ENCODE peak calls at places on chromosomes 16 and 17, in ten cellular contexts. F is psoas muscle; U is CD4-positive, alpha-beta T cell; I is stomach; X is kidney; P is iPS-NIHi11; R is left ventricle myocardium inferior; T is astrocyte of the spinal cord; W is AG09309; Q is M059J. V is an unnamed sample.
A peak's percentile ranks its signal among the peaks of the same experiment; 100 is the strongest.

GRCh38 chr17:45895969-45896793 is 1.8 kb downstream of the MAPT start:
- DNase-seq in F (peak; percentile 60), U (no peak), I (no peak), X (no peak), P (no peak), R (no peak), T (peak; percentile 19), W (no peak), Q (no peak), V (no peak)

GRCh38 chr17:41739661-41740352 is 5.4 kb upstream of the HAP1 start:
- DNase-seq in F (no peak), U (no peak), I (no peak), X (no peak), P (no peak), R (no peak), T (no peak), W (peak; percentile 24), Q (peak; percentile 81), V (no peak)

GRCh38 chr16:69711115-69711740 is 15.1 kb downstream of the NQO1 start:
- DNase-seq in F (no peak), U (no peak), I (peak; percentile 85), X (no peak), P (peak; percentile 45), R (no peak), T (peak; percentile 66), W (peak; percentile 46), Q (peak; percentile 79), V (no peak)

GRCh38 chr16:85929259-85929704 is 30.3 kb downstream of the IRF8 start:
- DNase-seq in F (no peak), U (no peak), I (no peak), X (no peak), P (no peak), R (no peak), T (no peak), W (no peak), Q (peak; percentile 41), V (no peak)

GRCh38 chr16:56424791-56425438 is 430 bp downstream of the AMFR start:
- DNase-seq in F (peak; percentile 73), U (peak; percentile 41), I (no peak), X (peak; percentile 84), P (peak; percentile 72), R (peak; percentile 38), T (peak; percentile 5), W (no peak), Q (no peak), V (peak; percentile 56)

GRCh38 chr17:17315142-17315821 is 12.1 kb downstream of the NT5M start:
- DNase-seq in F (no peak), U (no peak), I (peak; percentile 25), X (peak; percentile 34), P (peak; percentile 7), R (no peak), T (no peak), W (no peak), Q (no peak), V (no peak)

GRCh38 chr17:69335018-69335417 is 8.1 kb upstream of the ABCA5 start:
- DNase-seq in F (no peak), U (no peak), I (no peak), X (no peak), P (peak; percentile 44), R (no peak), T (peak; percentile 42), W (no peak), Q (no peak), V (no peak)

GRCh38 chr17:48131216-48131824 is 23.8 kb downstream of the SNX11 start:
- DNase-seq in F (no peak), U (peak; percentile 6), I (peak; percentile 40), X (no peak), P (peak; percentile 84), R (no peak), T (peak; percentile 63), W (peak; percentile 18), Q (peak; percentile 76), V (peak; percentile 32)

GRCh38 chr17:42784361-42784760 is 4.0 kb downstream of the WNK4 start:
- DNase-seq in F (no peak), U (no peak), I (no peak), X (peak; percentile 67), P (no peak), R (no peak), T (no peak), W (no peak), Q (no peak), V (no peak)

GRCh38 chr16:50326835-50327465 is 41.8 kb downstream of the BRD7 start:
- DNase-seq in F (no peak), U (peak; percentile 62), I (no peak), X (no peak), P (no peak), R (no peak), T (peak; percentile 42), W (no peak), Q (no peak), V (no peak)

GRCh38 chr16:87108941-87109340 is 208.3 kb downstream of the C16orf95 start:
- DNase-seq in F (no peak), U (no peak), I (no peak), X (no peak), P (no peak), R (no peak), T (no peak), W (no peak), Q (peak; percentile 41), V (no peak)

GRCh38 chr17:16491703-16492612 is at the start of gene LRRC75A:
- DNase-seq in F (peak; percentile 71), U (peak; percentile 60), I (peak; percentile 59), X (peak; percentile 86), P (peak; percentile 87), R (peak; percentile 49), T (no peak), W (no peak), Q (no peak), V (peak; percentile 43)

GRCh38 chr17:56289321-56289720 is 136.0 kb downstream of the ANKFN1 start:
- DNase-seq in F (no peak), U (no peak), I (no peak), X (no peak), P (no peak), R (no peak), T (no peak), W (no peak), Q (peak; percentile 67), V (no peak)

GRCh38 chr17:4858880-4859260 is 25.7 kb downstream of the MINK1 start:
- DNase-seq in F (peak; percentile 71), U (no peak), I (peak; percentile 59), X (peak; percentile 88), P (peak; percentile 45), R (peak; percentile 63), T (peak; percentile 37), W (no peak), Q (peak; percentile 49), V (peak; percentile 67)

GRCh38 chr17:19003543-19003965 is 1.0 kb downstream of the FAM83G start:
- DNase-seq in F (no peak), U (no peak), I (no peak), X (peak; percentile 73), P (no peak), R (no peak), T (no peak), W (no peak), Q (no peak), V (no peak)

GRCh38 chr17:1186214-1186820 is 6.5 kb upstream of the ABR start:
- DNase-seq in F (no peak), U (no peak), I (no peak), X (no peak), P (no peak), R (no peak), T (peak; percentile 38), W (no peak), Q (peak; percentile 63), V (peak; percentile 33)

GRCh38 chr17:28160610-28161009 is 118.1 kb downstream of the NLK start:
- DNase-seq in F (no peak), U (no peak), I (no peak), X (no peak), P (no peak), R (no peak), T (no peak), W (no peak), Q (no peak), V (no peak)

GRCh38 chr17:1301546-1301945 is 22.1 kb downstream of the TRARG1 start:
- DNase-seq in F (no peak), U (no peak), I (no peak), X (no peak), P (no peak), R (no peak), T (no peak), W (no peak), Q (no peak), V (no peak)

GRCh38 chr16:65069766-65070165 is 52.1 kb downstream of the CDH11 start:
- DNase-seq in F (no peak), U (no peak), I (no peak), X (no peak), P (no peak), R (no peak), T (no peak), W (no peak), Q (peak; percentile 52), V (no peak)

GRCh38 chr16:49345829-49346228 is 27.8 kb upstream of the C16orf78 start:
- DNase-seq in F (no peak), U (no peak), I (no peak), X (no peak), P (peak; percentile 77), R (no peak), T (no peak), W (no peak), Q (no peak), V (no peak)

GRCh38 chr17:52024296-52024870 is 134.1 kb downstream of the CA10 start:
- DNase-seq in F (no peak), U (no peak), I (no peak), X (no peak), P (no peak), R (no peak), T (peak; percentile 2), W (no peak), Q (no peak), V (no peak)

GRCh38 chr17:29103341-29103740 is 60.4 kb downstream of the PIPOX start:
- DNase-seq in F (no peak), U (no peak), I (no peak), X (no peak), P (no peak), R (no peak), T (no peak), W (no peak), Q (no peak), V (no peak)

GRCh38 chr17:82281502-82282238 is 8.2 kb upstream of the CSNK1D start:
- DNase-seq in F (peak; percentile 30), U (no peak), I (peak; percentile 82), X (peak; percentile 92), P (no peak), R (no peak), T (no peak), W (no peak), Q (peak; percentile 93), V (no peak)

GRCh38 chr16:4783251-4783950 is 4.7 kb downstream of the SEPTIN12 start:
- DNase-seq in F (no peak), U (no peak), I (no peak), X (no peak), P (no peak), R (no peak), T (no peak), W (no peak), Q (no peak), V (no peak)

GRCh38 chr16:89890200-89890599 is 16.8 kb downstream of the TCF25 start:
- DNase-seq in F (peak; percentile 42), U (no peak), I (no peak), X (no peak), P (no peak), R (no peak), T (no peak), W (no peak), Q (no peak), V (no peak)

GRCh38 chr17:67208232-67208631 is 36.8 kb downstream of the HELZ start:
- DNase-seq in F (no peak), U (no peak), I (no peak), X (no peak), P (no peak), R (no peak), T (no peak), W (no peak), Q (no peak), V (no peak)

GRCh38 chr17:75433223-75433622 is 23.2 kb upstream of the TMEM94 start:
- DNase-seq in F (no peak), U (no peak), I (no peak), X (no peak), P (no peak), R (no peak), T (no peak), W (no peak), Q (no peak), V (no peak)

GRCh38 chr17:13346996-13347762 is 254.6 kb downstream of the HS3ST3A1 start:
- DNase-seq in F (no peak), U (no peak), I (no peak), X (no peak), P (no peak), R (no peak), T (peak; percentile 98), W (peak; percentile 80), Q (peak; percentile 98), V (no peak)